ENCODE peak calls at places on chromosomes 1 and 21, in five cellular contexts. F, W, R, N and L are unnamed samples.

GRCh38 chr1:48649880-48650279 is 126.8 kb downstream of the BEND5 start:
- ATAC-seq in F (no peak), W (no peak), R (no peak), N (no peak), L (no peak)

GRCh38 chr1:209409786-209410185 is 173.7 kb upstream of the CAMK1G start:
- ATAC-seq in F (no peak), W (no peak), R (no peak), N (no peak), L (no peak)

GRCh38 chr21:43997766-43998742 is 14.1 kb upstream of the TRAPPC10 start:
- ATAC-seq in F (no peak), W (no peak), R (no peak), N (no peak), L (no peak)

GRCh38 chr1:24047101-24047459 is 64.9 kb downstream of the MYOM3 start:
- ATAC-seq in F (peak; percentile 67), W (peak; percentile 67), R (no peak), N (peak; percentile 69), L (peak; percentile 84)

GRCh38 chr1:56389813-56390539 is 189.4 kb downstream of the PLPP3 start:
- ATAC-seq in F (no peak), W (peak; percentile 70), R (no peak), N (no peak), L (no peak)

GRCh38 chr1:94385354-94385947 is 32.7 kb upstream of the ABCD3 start:
- ATAC-seq in F (no peak), W (peak; percentile 66), R (no peak), N (peak; percentile 54), L (no peak)

GRCh38 chr1:147168626-147169058 is 3.6 kb downstream of the PRKAB2 start:
- ATAC-seq in F (no peak), W (no peak), R (no peak), N (peak; percentile 2), L (no peak)

GRCh38 chr1:231507476-231508355 is 20.8 kb upstream of the TSNAX start:
- ATAC-seq in F (no peak), W (no peak), R (peak; percentile 67), N (peak; percentile 41), L (no peak)

GRCh38 chr1:228459091-228459993 is 27.8 kb upstream of the RNF187 start:
- ATAC-seq in F (peak; percentile 55), W (peak; percentile 32), R (peak; percentile 59), N (peak; percentile 75), L (peak; percentile 63)

GRCh38 chr1:30275926-30276736 is 447.3 kb downstream of the MATN1 start:
- ATAC-seq in F (no peak), W (no peak), R (no peak), N (no peak), L (no peak)

GRCh38 chr1:24973315-24973714 is 43.2 kb upstream of the RUNX3 start:
- ATAC-seq in F (no peak), W (no peak), R (no peak), N (no peak), L (no peak)

GRCh38 chr1:88134983-88135921 is 548.8 kb upstream of the PKN2 start:
- ATAC-seq in F (no peak), W (no peak), R (no peak), N (no peak), L (no peak)

GRCh38 chr1:172399369-172400072 is 21.0 kb upstream of the C1orf105 start:
- ATAC-seq in F (peak; percentile 39), W (peak; percentile 73), R (peak; percentile 58), N (peak; percentile 82), L (peak; percentile 95)
- H3K4me3 ChIP-seq in F (no peak overlapping the region), W (no peak overlapping the region), R (peak overlapping the region; percentile 3), N (no peak overlapping the region), L (no peak overlapping the region)

DNA sequence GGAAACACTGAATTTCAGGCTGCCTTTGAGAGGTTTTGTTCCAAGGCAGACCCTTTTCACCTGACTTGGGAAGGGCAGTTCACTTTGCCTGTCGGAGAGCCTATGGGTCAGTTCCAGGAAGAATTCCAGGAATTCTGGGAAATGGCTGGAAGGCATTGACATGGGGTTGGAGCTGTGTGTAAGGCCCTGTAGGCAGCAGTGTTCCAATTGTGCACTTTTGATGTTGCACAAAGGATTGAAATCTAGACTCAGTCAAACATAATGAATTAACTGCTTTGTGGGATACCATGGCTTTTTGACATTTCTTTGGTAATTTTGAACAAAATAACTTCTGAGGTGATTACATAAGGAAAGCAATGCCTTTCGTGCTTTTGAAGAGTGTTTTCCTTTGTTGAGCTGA is 184.6 kb downstream of the SDCCAG8 start:
- ATAC-seq in F (no peak), W (no peak), R (no peak), N (no peak), L (no peak)
- H3K36me3 ChIP-seq in F (no peaks in the 10 kb centered on the region), W (peaks cover 3% of the 10 kb centered on the region), R (no peaks in the 10 kb centered on the region), N (no peaks in the 10 kb centered on the region), L (no peaks in the 10 kb centered on the region)

GRCh38 chr1:31394628-31395193 is 18.3 kb upstream of the SERINC2 start:
- ATAC-seq in F (peak; percentile 97), W (peak; percentile 94), R (peak; percentile 98), N (peak; percentile 94), L (peak; percentile 91)
- TF ChIP-seq EP300 in F (no peak), W (no peak), R (no peak), N (no peak), L (no peak)

GRCh38 chr1:163959622-163960021 is 599.4 kb upstream of the PBX1 start:
- ATAC-seq in F (no peak), W (no peak), R (no peak), N (no peak), L (no peak)
- H3K4me3 ChIP-seq in F (no peak overlapping the region), W (no peak overlapping the region), R (no peak overlapping the region), N (no peak overlapping the region), L (no peak overlapping the region)

GRCh38 chr1:234243872-234244271 is 129.4 kb upstream of the COA6 start:
- ATAC-seq in F (no peak), W (no peak), R (peak; percentile 20), N (no peak), L (no peak)

GRCh38 chr1:234250747-234251146 is 122.5 kb upstream of the COA6 start:
- ATAC-seq in F (no peak), W (no peak), R (no peak), N (no peak), L (no peak)

GRCh38 chr1:234244482-234244881 is 128.8 kb upstream of the COA6 start:
- ATAC-seq in F (no peak), W (no peak), R (peak; percentile 45), N (no peak), L (no peak)

GRCh38 chr1:234242091-234242490 is 131.2 kb upstream of the COA6 start:
- ATAC-seq in F (no peak), W (no peak), R (no peak), N (no peak), L (no peak)

DNA sequence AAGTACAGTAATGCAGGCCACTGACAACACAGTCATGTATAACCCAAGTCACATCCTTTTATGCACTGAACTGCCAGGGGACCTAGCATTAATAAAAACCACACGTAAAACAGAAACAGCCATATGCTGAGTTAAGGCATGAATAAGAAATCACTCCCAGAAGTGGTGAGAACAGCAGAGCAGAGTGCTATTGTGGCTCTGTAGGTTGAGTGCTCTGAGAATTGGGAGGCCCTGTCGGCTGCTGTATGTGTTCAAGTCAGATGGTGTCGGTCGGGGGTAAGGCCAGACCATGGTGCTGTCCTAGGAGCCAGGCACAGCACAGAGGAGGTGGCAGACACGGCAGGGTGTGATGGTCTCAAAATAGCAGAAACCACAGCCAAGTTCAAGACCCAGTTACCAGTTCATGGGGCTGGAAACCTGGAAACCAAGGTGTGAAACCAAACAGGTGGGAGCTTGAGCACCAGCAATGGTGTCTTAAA is 126.6 kb upstream of the COA6 start:
- ATAC-seq in F (no peak), W (no peak), R (peak; percentile 90), N (no peak), L (no peak)
- H3K36me3 ChIP-seq in F (no peaks in the 10 kb centered on the region), W (no peaks in the 10 kb centered on the region), R (no peaks in the 10 kb centered on the region), N (no peaks in the 10 kb centered on the region), L (no peaks in the 10 kb centered on the region)

GRCh38 chr1:21051177-21051576 is 125.5 kb downstream of the EIF4G3 start:
- ATAC-seq in F (no peak), W (no peak), R (peak; percentile 82), N (no peak), L (no peak)

GRCh38 chr1:21048462-21048861 is 128.2 kb downstream of the EIF4G3 start:
- ATAC-seq in F (peak; percentile 47), W (no peak), R (no peak), N (no peak), L (no peak)

GRCh38 chr1:21050031-21050430 is 126.7 kb downstream of the EIF4G3 start:
- ATAC-seq in F (no peak), W (no peak), R (no peak), N (no peak), L (no peak)

GRCh38 chr1:21046132-21046531 is 130.6 kb downstream of the EIF4G3 start:
- ATAC-seq in F (no peak), W (no peak), R (no peak), N (no peak), L (no peak)

GRCh38 chr1:21052034-21052433 is 124.7 kb downstream of the EIF4G3 start:
- ATAC-seq in F (no peak), W (no peak), R (peak; percentile 79), N (no peak), L (no peak)
- TF ChIP-seq EP300 in F (no peak), W (no peak), R (no peak), N (no peak), L (no peak)